ENCODE peak calls at places on chromosomes 2 and 18, in four cellular contexts. M is HepG2, A is GM12878, Q is K562. C is an unnamed sample.
A peak's percentile ranks its signal among the peaks of the same experiment; 100 is the strongest.

GRCh38 chr2:122491011-122491410 is 735.6 kb downstream of the TSN start:
- DNase-seq in M (no peak), A (no peak), Q (no peak), C (no peak)

GRCh38 chr2:205929445-205930027 is 156.4 kb downstream of the INO80D start:
- DNase-seq in M (peak; percentile 74), A (no peak), Q (no peak), C (no peak)

GRCh38 chr2:119126650-119127049 is 31.9 kb downstream of the C1QL2 start:
- DNase-seq in M (peak; percentile 26), A (no peak), Q (peak; percentile 87), C (peak; percentile 72)

GRCh38 chr2:98903767-98904485 is 32.1 kb downstream of the CRACDL start:
- DNase-seq in M (no peak), A (no peak), Q (no peak), C (no peak)

GRCh38 chr2:40242315-40242714 is 209.6 kb downstream of the SLC8A1 start:
- DNase-seq in M (no peak), A (no peak), Q (no peak), C (no peak)

GRCh38 chr2:46737577-46737976 is 178.0 kb downstream of the MCFD2 start:
- DNase-seq in M (peak; percentile 90), A (no peak), Q (no peak), C (no peak)

GRCh38 chr2:12941203-12941602 is 224.5 kb downstream of the TRIB2 start:
- DNase-seq in M (no peak), A (no peak), Q (no peak), C (no peak)

GRCh38 chr2:96957299-96957698 is 29.1 kb downstream of the FAM178B start:
- DNase-seq in M (no peak), A (no peak), Q (no peak), C (no peak)

GRCh38 chr2:196480653-196481322 is 158.7 kb upstream of the CCDC150 start:
- DNase-seq in M (no peak), A (no peak), Q (no peak), C (no peak)

GRCh38 chr2:105544591-105545377 is 145.9 kb upstream of the FHL2 start:
- DNase-seq in M (no peak), A (no peak), Q (no peak), C (no peak)

GRCh38 chr2:39140322-39140847 is 19.5 kb upstream of the SOS1 start:
- DNase-seq in M (peak; percentile 80), A (no peak), Q (no peak), C (no peak)

GRCh38 chr2:94995516-94995915 is 30.0 kb upstream of the MAL start:
- DNase-seq in M (no peak), A (no peak), Q (no peak), C (no peak)

GRCh38 chr2:239821694-239822075 is 203.5 kb downstream of the NDUFA10 start:
- DNase-seq in M (no peak), A (no peak), Q (no peak), C (no peak)

GRCh38 chr18:58860747-58861224 is 3.9 kb upstream of the ZNF532 start:
- DNase-seq in M (no peak), A (no peak), Q (no peak), C (no peak)

GRCh38 chr2:41718703-41719102 is 329.1 kb upstream of the PKDCC start:
- DNase-seq in M (no peak), A (no peak), Q (no peak), C (no peak)

GRCh38 chr2:37156071-37156856 is 516 bp downstream of the EIF2AK2 start:
- DNase-seq in M (peak; percentile 42), A (no peak), Q (no peak), C (peak; percentile 55)

GRCh38 chr18:73979742-73980141 is 167.9 kb downstream of the FBXO15 start:
- DNase-seq in M (no peak), A (no peak), Q (no peak), C (no peak)

GRCh38 chr2:200618590-200619021 is 32.8 kb downstream of the AOX1 start:
- DNase-seq in M (no peak), A (no peak), Q (no peak), C (no peak)

GRCh38 chr2:132677661-132678060 is 7.7 kb upstream of the LYPD1 start:
- DNase-seq in M (no peak), A (no peak), Q (no peak), C (no peak)

GRCh38 chr2:118437501-118437900 is 349.2 kb downstream of the INSIG2 start:
- DNase-seq in M (no peak), A (no peak), Q (no peak), C (no peak)

GRCh38 chr2:219658447-219658846 is 31.0 kb downstream of the SLC4A3 start:
- DNase-seq in M (no peak), A (no peak), Q (no peak), C (no peak)

GRCh38 chr2:30354621-30355020 is 92.4 kb upstream of the LCLAT1 start:
- DNase-seq in M (no peak), A (no peak), Q (peak; percentile 17), C (no peak)

GRCh38 chr2:12688156-12688555 is 28.6 kb upstream of the TRIB2 start:
- DNase-seq in M (no peak), A (no peak), Q (no peak), C (no peak)

GRCh38 chr2:140262908-140263307 is 1482.7 kb upstream of the NXPH2 start:
- DNase-seq in M (no peak), A (no peak), Q (no peak), C (no peak)

GRCh38 chr2:218536804-218537494 is 31.2 kb downstream of the USP37 start:
- DNase-seq in M (no peak), A (no peak), Q (no peak), C (no peak)

GRCh38 chr18:13377496-13377895 is 158.9 kb downstream of the LDLRAD4 start:
- DNase-seq in M (no peak), A (no peak), Q (no peak), C (no peak)

GRCh38 chr2:42361728-42362298 is 796 bp upstream of the COX7A2L start:
- DNase-seq in M (no peak), A (no peak), Q (no peak), C (no peak)

GRCh38 chr18:48918660-48919415 is 31.9 kb downstream of the SMAD7 start:
- DNase-seq in M (no peak), A (no peak), Q (no peak), C (no peak)

GRCh38 chr2:99597616-99598015 is 107.8 kb upstream of the REV1 start:
- DNase-seq in M (no peak), A (no peak), Q (no peak), C (no peak)

GRCh38 chr2:197052371-197052770 is 125.9 kb upstream of the PGAP1 start:
- DNase-seq in M (no peak), A (no peak), Q (no peak), C (no peak)

GRCh38 chr2:18435425-18436037 is 124.9 kb downstream of the RDH14 start:
- DNase-seq in M (peak; percentile 58), A (no peak), Q (no peak), C (peak; percentile 26)

GRCh38 chr2:204691911-204692510 is 146.7 kb downstream of the PARD3B start:
- DNase-seq in M (peak; percentile 75), A (no peak), Q (peak; percentile 7), C (peak; percentile 54)

GRCh38 chr18:58180738-58181353 is 136.8 kb downstream of the NEDD4L start:
- DNase-seq in M (peak; percentile 37), A (no peak), Q (peak; percentile 53), C (peak; percentile 45)

GRCh38 chr2:42360890-42361727 is at the start of gene COX7A2L:
- DNase-seq in M (peak; percentile 96), A (peak; percentile 86), Q (peak; percentile 99), C (peak; percentile 98)

GRCh38 chr2:219209818-219210571 is 3.4 kb downstream of the ZFAND2B start:
- DNase-seq in M (no peak), A (no peak), Q (no peak), C (no peak)

GRCh38 chr18:63963610-63964256 is 6.1 kb upstream of the SERPINB8 start:
- DNase-seq in M (peak; percentile 55), A (no peak), Q (no peak), C (peak; percentile 13)

DNA sequence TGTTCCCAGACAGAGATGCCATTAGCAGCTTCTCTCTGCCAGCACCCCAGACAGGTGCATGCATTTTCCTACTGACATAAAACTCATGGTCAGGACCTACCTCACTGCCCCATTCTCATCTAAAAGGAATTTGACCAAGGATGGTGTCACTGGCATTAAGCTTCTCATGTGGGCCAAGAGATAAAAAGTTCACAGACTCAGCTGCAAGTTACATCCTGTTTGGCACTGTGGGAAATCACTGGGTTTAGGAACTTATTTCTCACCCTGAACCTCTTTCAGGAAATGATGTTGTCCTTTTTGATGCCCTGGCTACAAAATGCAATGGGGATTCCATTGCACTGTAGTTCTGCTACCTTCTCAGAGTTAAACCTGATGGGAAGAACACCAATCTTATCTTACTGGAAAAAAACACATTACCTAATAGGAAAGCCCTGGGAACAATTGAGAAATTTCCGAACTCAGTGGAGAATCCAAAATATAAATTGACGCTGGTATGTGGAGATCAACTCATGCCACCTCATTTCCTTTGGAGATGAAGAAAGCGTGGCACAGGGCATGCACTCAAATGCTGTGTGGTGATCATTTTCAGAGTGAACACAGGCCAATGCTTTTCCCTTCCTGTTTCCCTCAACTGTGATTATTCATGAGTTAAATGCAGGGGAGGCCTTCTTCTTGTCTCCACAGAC is 252.0 kb upstream of the COPS8 start:
- DNase-seq in M (no peak), A (no peak), Q (no peak), C (no peak)
- TF ChIP-seq FOXK2 in M (no peak), A (no peak), Q (no peak), C (no peak)

DNA sequence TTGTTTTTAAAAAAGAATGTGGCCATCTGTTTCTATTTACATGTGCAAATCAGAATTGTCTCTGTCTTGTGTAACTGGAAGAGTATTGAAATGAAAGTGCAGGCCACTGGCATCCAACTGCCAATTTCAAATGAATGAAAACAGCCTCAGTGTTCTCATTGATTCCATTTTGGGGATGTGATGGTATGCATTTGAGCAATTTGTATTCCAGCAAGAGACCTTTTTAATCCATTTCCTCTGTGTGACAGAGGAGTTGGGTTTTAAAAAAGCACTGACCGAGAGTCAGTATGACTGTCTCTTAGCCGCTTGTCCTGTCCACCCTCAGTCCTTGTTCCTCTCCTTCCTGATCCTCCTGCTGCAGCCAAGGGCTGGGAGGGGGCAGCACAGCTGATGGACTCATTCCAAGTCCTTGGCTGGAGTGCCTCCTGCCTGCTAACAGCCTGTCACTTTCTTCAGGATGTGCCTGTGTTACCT is 50.0 kb downstream of the ASAP2 start:
- DNase-seq in M (no peak), A (no peak), Q (no peak), C (no peak)
- TF ChIP-seq SP1 in M (no peak), A (no peak), Q (no peak), C (no peak)

DNA sequence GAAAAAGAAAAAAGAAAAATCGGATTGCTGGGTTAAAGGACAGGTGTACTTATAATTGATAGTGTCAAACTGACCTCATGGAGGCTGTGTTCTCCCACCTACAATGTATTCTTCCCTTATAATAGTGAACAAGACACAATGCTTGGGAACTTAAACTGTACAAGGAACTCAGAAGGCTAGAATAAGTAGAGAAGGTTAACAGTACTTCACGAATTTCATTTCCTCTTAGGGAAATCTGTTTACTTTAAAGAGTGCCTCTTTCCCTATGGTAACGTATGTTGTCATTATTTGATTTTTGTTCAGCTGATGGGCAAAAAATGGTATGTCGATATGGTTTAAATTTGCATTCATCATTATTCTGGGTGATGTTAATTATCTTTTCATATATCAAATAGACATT is 9.3 kb upstream of the HK2 start:
- DNase-seq in M (no peak), A (no peak), Q (no peak), C (no peak)
- TF ChIP-seq FOXK2 in M (no peak), A (no peak), Q (no peak), C (no peak)

GRCh38 chr18:22106536-22107292 is 62.7 kb upstream of the GATA6 start:
- DNase-seq in M (peak; percentile 12), A (no peak), Q (peak; percentile 51), C (no peak)
- TF ChIP-seq SP1 in M (no peak), A (no peak), Q (no peak), C (no peak)

GRCh38 chr18:75009296-75009695 is 199.6 kb downstream of the PTGR3 start:
- DNase-seq in M (no peak), A (no peak), Q (no peak), C (no peak)
- TF ChIP-seq FOXK2 in M (no peak), A (no peak), Q (no peak), C (no peak)

C was measured in HEK293T.